ENCODE peak calls at places on chromosomes 6 and 20, in four cellular contexts. B is HepG2, C is GM12878, Z is A549. D is an unnamed sample.

GRCh38 chr6:101294676-101295075 is 98.8 kb upstream of the GRIK2 start:
- DNase-seq in C (no peak), B (no peak), Z (no peak), D (no peak)

GRCh38 chr6:35094183-35094582 is 47.0 kb downstream of the TCP11 start:
- DNase-seq in B (no peak), Z (no peak), C (no peak), D (no peak)

GRCh38 chr6:134058622-134059366 is 6.4 kb upstream of the SLC2A12 start:
- DNase-seq in C (no peak), B (no peak), Z (no peak), D (no peak)

GRCh38 chr20:19992996-19993908 is 23.9 kb upstream of the NAA20 start:
- DNase-seq in Z (peak; percentile 89), C (no peak), B (peak; percentile 43), D (no peak)

GRCh38 chr20:63116412-63117106 is 99.4 kb downstream of the YTHDF1 start:
- DNase-seq in Z (no peak), C (no peak), B (no peak), D (peak; percentile 52)

GRCh38 chr20:11012975-11013374 is 339.2 kb upstream of the JAG1 start:
- DNase-seq in B (no peak), C (no peak), Z (no peak), D (no peak)

GRCh38 chr20:14817121-14817520 is 479.7 kb upstream of the FLRT3 start:
- DNase-seq in B (no peak), C (no peak), Z (no peak), D (no peak)

GRCh38 chr20:36941403-36941835 is 10.1 kb downstream of the SAMHD1 start:
- DNase-seq in Z (no peak), C (no peak), B (no peak), D (no peak)

GRCh38 chr6:33822575-33823395 is 19.0 kb upstream of the MLN start:
- DNase-seq in Z (peak; percentile 54), C (no peak), B (peak; percentile 56), D (peak; percentile 47)

GRCh38 chr6:7998103-7998725 is 66.0 kb downstream of the BLOC1S5 start:
- DNase-seq in B (no peak), C (no peak), Z (no peak), D (peak; percentile 67)

GRCh38 chr6:38476141-38476540 is 163.6 kb downstream of the BTBD9 start:
- DNase-seq in Z (no peak), C (no peak), B (no peak), D (no peak)

GRCh38 chr20:45911486-45912343 is at the start of gene PLTP:
- DNase-seq in C (no peak), B (no peak), Z (no peak), D (peak; percentile 81)

GRCh38 chr6:1904494-1904854 is 294.8 kb downstream of the FOXC1 start:
- DNase-seq in C (no peak), Z (no peak), B (no peak), D (no peak)

GRCh38 chr6:20340056-20340455 is 61.6 kb upstream of the E2F3 start:
- DNase-seq in Z (no peak), C (no peak), B (no peak), D (no peak)

GRCh38 chr20:24477831-24478547 is 8.6 kb downstream of the SYNDIG1 start:
- DNase-seq in C (no peak), Z (no peak), B (no peak), D (no peak)

GRCh38 chr6:118725944-118726343 is 74.6 kb upstream of the CEP85L start:
- DNase-seq in Z (no peak), C (no peak), B (no peak), D (peak; percentile 64)

GRCh38 chr20:45340951-45341350 is 7.3 kb downstream of the SDC4 start:
- DNase-seq in C (no peak), B (peak; percentile 70), Z (no peak), D (no peak)

GRCh38 chr6:2245954-2246863 is 804 bp upstream of the GMDS start:
- DNase-seq in Z (peak; percentile 47), B (peak; percentile 93), C (no peak), D (peak; percentile 50)

GRCh38 chr20:21125849-21126840 is at the start of gene KIZ:
- DNase-seq in B (peak; percentile 93), Z (peak; percentile 97), C (peak; percentile 77), D (peak; percentile 97)

GRCh38 chr6:75201901-75202672 is 3.8 kb downstream of the COL12A1 start:
- DNase-seq in C (no peak), B (no peak), Z (no peak), D (no peak)

GRCh38 chr6:35831257-35832007 is 26.3 kb downstream of the LHFPL5 start:
- DNase-seq in C (no peak), Z (no peak), B (peak; percentile 33), D (no peak)

GRCh38 chr6:33543116-33543515 is 37.0 kb downstream of the BAK1 start:
- DNase-seq in C (no peak), B (no peak), Z (no peak), D (peak; percentile 57)

GRCh38 chr6:133923938-133924593 is 29.0 kb upstream of the TBPL1 start:
- DNase-seq in C (peak; percentile 33), Z (peak; percentile 78), B (peak; percentile 81), D (peak; percentile 77)

GRCh38 chr6:119683022-119683421 is 333.5 kb upstream of the MAN1A1 start:
- DNase-seq in Z (no peak), C (no peak), B (no peak), D (no peak)

GRCh38 chr6:158649289-158650143 is at the start of gene SYTL3:
- DNase-seq in B (no peak), C (peak; percentile 95), Z (no peak), D (peak; percentile 90)

GRCh38 chr20:50646483-50646996 is 44.8 kb downstream of the RIPOR3 start:
- DNase-seq in C (no peak), B (no peak), Z (peak; percentile 50), D (no peak)

DNA sequence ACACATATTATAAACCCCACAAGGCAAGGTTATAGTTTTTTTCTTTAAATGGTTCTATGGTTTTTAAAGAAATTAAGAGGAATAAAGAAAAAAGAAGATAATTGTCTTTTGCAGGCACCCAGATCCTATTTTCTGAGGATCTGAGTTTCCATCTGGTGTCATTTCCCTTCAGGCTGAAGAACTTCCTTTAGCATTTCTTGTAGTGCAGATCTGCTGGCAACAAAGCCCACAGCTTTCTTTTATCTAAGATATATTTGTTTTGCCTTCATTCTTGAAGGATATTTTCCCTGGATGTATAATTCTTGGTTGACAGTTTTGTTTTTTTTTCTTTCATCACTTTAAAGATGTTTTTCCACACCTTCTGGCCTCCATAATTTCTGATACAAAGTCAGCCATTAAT is 57.6 kb upstream of the PMEPA1 start:
- DNase-seq in Z (no peak), B (no peak), C (no peak), D (no peak)
- H3K4me3 ChIP-seq in Z (no peak overlapping the region), B (no peak overlapping the region), C (no peak overlapping the region), D (no peak overlapping the region)

DNA sequence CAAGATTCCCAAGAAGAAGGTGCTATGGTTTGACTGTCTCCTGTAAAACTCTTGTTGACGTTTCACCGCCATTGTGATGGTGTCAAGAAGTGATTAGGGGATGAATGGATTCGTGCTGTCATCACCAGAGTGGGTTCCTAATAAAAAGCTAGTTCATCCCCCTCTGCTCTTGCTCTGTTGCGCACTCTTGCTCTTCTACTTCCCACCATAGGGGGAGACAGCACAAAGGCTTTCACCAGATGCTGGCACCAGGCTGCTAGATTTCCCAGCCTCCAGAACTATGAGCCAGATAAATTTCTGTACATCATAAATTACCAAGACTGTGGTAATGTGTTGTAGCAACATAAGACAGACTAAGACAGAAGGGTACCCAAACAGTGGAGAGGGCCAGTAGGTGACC is 21.6 kb upstream of the CCDC28A start:
- DNase-seq in Z (no peak), B (no peak), C (no peak), D (peak; percentile 18)
- TF ChIP-seq CTCF in Z (no peak), B (no peak), C (no peak), D (peak; percentile 35)

GRCh38 chr6:143059616-143060353 is 904 bp upstream of the AIG1 start:
- DNase-seq in Z (peak; percentile 26), B (peak; percentile 97), C (no peak), D (peak; percentile 64)
- TF ChIP-seq MAX in Z (no peak), B (no peak), C (no peak), D (no peak)

GRCh38 chr20:38806855-38807655 is 1.6 kb downstream of the PPP1R16B start:
- DNase-seq in Z (no peak), C (no peak), B (no peak), D (peak; percentile 40)
- H3K4me3 ChIP-seq in Z (peak overlapping the region; percentile 61), C (peak overlapping the region; percentile 87), B (no peak overlapping the region), D (no peak overlapping the region)

DNA sequence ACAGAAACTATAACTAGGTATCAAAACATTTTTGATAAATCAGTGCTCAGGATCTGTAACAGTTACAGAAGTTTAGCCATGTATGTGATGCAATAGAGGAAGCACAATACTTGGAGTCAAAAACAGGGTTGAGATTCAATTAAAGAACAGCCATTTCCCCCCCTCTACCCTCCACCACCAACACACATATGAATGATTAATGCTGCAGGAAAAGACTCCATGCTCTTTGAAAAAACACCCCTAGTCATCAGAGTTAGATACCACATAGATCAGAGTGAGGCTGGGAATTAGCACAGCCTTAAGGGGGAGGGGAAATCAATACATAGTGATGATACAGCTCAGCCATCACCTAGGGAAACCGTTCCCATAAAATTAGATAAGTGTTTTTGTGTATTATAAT is 108.9 kb upstream of the EMILIN3 start:
- DNase-seq in Z (no peak), C (no peak), B (no peak), D (peak; percentile 20)
- TF ChIP-seq CTCF in Z (no peak), C (no peak), B (no peak), D (no peak)

GRCh38 chr6:141029908-141030307 is 1102.8 kb upstream of the GJE1 start:
- DNase-seq in Z (no peak), B (no peak), C (no peak), D (no peak)
- TF ChIP-seq MAX in Z (no peak), B (no peak), C (no peak), D (no peak)

GRCh38 chr6:31882344-31882743 is 3.5 kb upstream of the SLC44A4 start:
- DNase-seq in B (no peak), Z (no peak), C (no peak), D (no peak)

GRCh38 chr6:31883699-31884098 is 4.9 kb upstream of the SLC44A4 start:
- DNase-seq in Z (no peak), B (no peak), C (no peak), D (no peak)

GRCh38 chr6:31887173-31887572 is 8.4 kb upstream of the SLC44A4 start:
- DNase-seq in C (no peak), Z (no peak), B (no peak), D (no peak)

GRCh38 chr6:31886426-31887068 is 7.8 kb upstream of the SLC44A4 start:
- DNase-seq in Z (no peak), C (no peak), B (no peak), D (no peak)

GRCh38 chr6:31884528-31885035 is 5.8 kb upstream of the SLC44A4 start:
- DNase-seq in C (no peak), B (no peak), Z (no peak), D (no peak)
- H3K4me3 ChIP-seq in C (no peak overlapping the region), B (no peak overlapping the region), Z (no peak overlapping the region), D (no peak overlapping the region)

GRCh38 chr6:56232446-56232845 is 14.9 kb downstream of the COL21A1 start:
- DNase-seq in Z (no peak), C (no peak), B (no peak), D (no peak)
- TF ChIP-seq CTCF in Z (no peak), C (no peak), B (no peak), D (no peak)